ENCODE peak calls at places on chromosomes 6 and 20, in nine cellular contexts. B is endodermal cell; H is CD8-positive, alpha-beta memory T cell; T is right lobe of liver; I is Peyer's patch; E is heart right ventricle; Z is ovary; C is breast epithelium; V is H9. U is an unnamed sample.

GRCh38 chr6:162728177-162728571 is 400 bp downstream of the PACRG start:
- DNase-seq in B (no peak), H (no peak), T (no peak), I (no peak), E (no peak), Z (no peak), C (no peak), V (no peak), U (no peak)

GRCh38 chr6:130742282-130742681 is 84.9 kb upstream of the SMLR1 start:
- DNase-seq in B (no peak), H (no peak), T (no peak), I (no peak), E (no peak), Z (no peak), C (no peak), V (no peak), U (no peak)

GRCh38 chr6:143734641-143735063 is 56.9 kb downstream of the PHACTR2 start:
- DNase-seq in B (no peak), H (no peak), T (no peak), I (no peak), E (no peak), Z (no peak), C (no peak), V (no peak), U (no peak)

GRCh38 chr6:12459945-12460800 is 170.0 kb downstream of the EDN1 start:
- DNase-seq in B (no peak), H (no peak), T (no peak), I (no peak), E (no peak), Z (no peak), C (no peak), V (no peak), U (no peak)

GRCh38 chr20:3805594-3806264 is 9.6 kb downstream of the CDC25B start:
- DNase-seq in B (no peak), H (peak), T (no peak), I (no peak), E (no peak), Z (no peak), C (no peak), V (no peak), U (no peak)

GRCh38 chr6:56076033-56076432 is 171.3 kb downstream of the COL21A1 start:
- DNase-seq in B (no peak), H (no peak), T (no peak), I (no peak), E (no peak), Z (no peak), C (no peak), V (no peak), U (no peak)

GRCh38 chr20:56609321-56609720 is 19.8 kb upstream of the TFAP2C start:
- DNase-seq in B (no peak), H (no peak), T (no peak), I (no peak), E (no peak), Z (no peak), C (no peak), V (no peak), U (no peak)

GRCh38 chr6:45614488-45615285 is 237.0 kb upstream of the SUPT3H start:
- DNase-seq in B (no peak), H (no peak), T (no peak), I (no peak), E (no peak), Z (no peak), C (no peak), V (no peak), U (no peak)

GRCh38 chr6:1088441-1089001 is 223.4 kb upstream of the FOXQ1 start:
- DNase-seq in B (peak), H (no peak), T (no peak), I (no peak), E (no peak), Z (no peak), C (no peak), V (no peak), U (no peak)

GRCh38 chr6:148035763-148036390 is 306.8 kb upstream of the SASH1 start:
- DNase-seq in B (no peak), H (no peak), T (no peak), I (no peak), E (no peak), Z (no peak), C (no peak), V (no peak), U (no peak)

GRCh38 chr20:63895202-63895885 is 418 bp downstream of the DNAJC5 start:
- DNase-seq in B (no peak), H (no peak), T (no peak), I (no peak), E (no peak), Z (peak), C (no peak), V (no peak), U (no peak)

GRCh38 chr6:90401933-90402830 is 105.5 kb upstream of the BACH2 start:
- DNase-seq in B (no peak), H (peak), T (no peak), I (no peak), E (no peak), Z (no peak), C (no peak), V (no peak), U (no peak)

GRCh38 chr6:36098920-36099647 is 31.2 kb upstream of the MAPK13 start:
- DNase-seq in B (peak), H (no peak), T (no peak), I (no peak), E (no peak), Z (no peak), C (no peak), V (no peak), U (no peak)

GRCh38 chr6:137894779-137895385 is 27.8 kb downstream of the TNFAIP3 start:
- DNase-seq in B (no peak), H (no peak), T (no peak), I (no peak), E (no peak), Z (no peak), C (no peak), V (no peak), U (no peak)

GRCh38 chr6:24855389-24856245 is 56.9 kb upstream of the ARMH2 start:
- DNase-seq in B (peak), H (peak), T (no peak), I (peak), E (peak), Z (peak), C (no peak), V (peak), U (peak)

GRCh38 chr20:2946988-2947961 is 74.0 kb downstream of the PTPRA start:
- DNase-seq in B (no peak), H (no peak), T (no peak), I (no peak), E (no peak), Z (no peak), C (no peak), V (no peak), U (peak)

GRCh38 chr6:152295346-152295745 is 341.8 kb downstream of the SYNE1 start:
- DNase-seq in B (no peak), H (no peak), T (no peak), I (no peak), E (no peak), Z (no peak), C (no peak), V (no peak), U (no peak)

GRCh38 chr6:119267506-119267905 is 82.1 kb downstream of the MAN1A1 start:
- DNase-seq in B (no peak), H (no peak), T (no peak), I (no peak), E (no peak), Z (no peak), C (no peak), V (no peak), U (no peak)

GRCh38 chr6:138124096-138124495 is 16.9 kb upstream of the PERP start:
- DNase-seq in B (no peak), H (no peak), T (no peak), I (no peak), E (no peak), Z (no peak), C (no peak), V (no peak), U (no peak)

GRCh38 chr6:157246048-157246630 is 77.2 kb downstream of the TMEM242 start:
- DNase-seq in B (no peak), H (peak), T (no peak), I (no peak), E (no peak), Z (no peak), C (no peak), V (no peak), U (no peak)
- H3K27ac ChIP-seq in B (no peak), H (no peak), T (no peak), I (no peak), E (peak), Z (no peak), C (peak), V (no peak), U (no peak)

DNA sequence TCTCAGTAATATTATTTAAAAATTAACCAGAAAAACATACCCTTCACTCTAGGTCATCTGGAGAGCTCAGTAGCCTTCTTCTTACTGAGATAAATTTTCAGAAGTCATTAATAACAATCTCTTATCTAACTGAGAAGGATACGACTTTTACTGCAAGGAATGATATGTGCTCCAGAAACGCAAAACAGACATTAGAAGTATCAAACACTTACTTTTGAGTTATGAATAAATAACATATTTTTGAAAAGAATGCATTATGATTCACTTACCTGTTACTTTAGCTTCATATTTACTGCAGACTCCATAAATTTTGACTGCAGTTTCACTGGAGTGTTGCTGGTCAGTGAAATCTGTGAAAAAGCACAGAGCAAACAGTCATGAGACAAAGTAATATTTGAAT is 668.7 kb upstream of the NRSN1 start:
- DNase-seq in B (no peak), H (no peak), T (no peak), I (no peak), E (no peak), Z (no peak), C (no peak), V (no peak), U (no peak)
- H3K27ac ChIP-seq in B (no peak), H (no peak), T (no peak), I (no peak), E (no peak), Z (no peak), C (no peak), V (no peak), U (no peak)

GRCh38 chr20:53489528-53489927 is 104.1 kb downstream of the ZNF217 start:
- DNase-seq in B (no peak), H (no peak), T (no peak), I (no peak), E (no peak), Z (no peak), C (no peak), V (no peak), U (no peak)
- H3K27ac ChIP-seq in B (no peak), H (no peak), T (no peak), I (no peak), E (no peak), Z (no peak), C (no peak), V (no peak), U (no peak)

DNA sequence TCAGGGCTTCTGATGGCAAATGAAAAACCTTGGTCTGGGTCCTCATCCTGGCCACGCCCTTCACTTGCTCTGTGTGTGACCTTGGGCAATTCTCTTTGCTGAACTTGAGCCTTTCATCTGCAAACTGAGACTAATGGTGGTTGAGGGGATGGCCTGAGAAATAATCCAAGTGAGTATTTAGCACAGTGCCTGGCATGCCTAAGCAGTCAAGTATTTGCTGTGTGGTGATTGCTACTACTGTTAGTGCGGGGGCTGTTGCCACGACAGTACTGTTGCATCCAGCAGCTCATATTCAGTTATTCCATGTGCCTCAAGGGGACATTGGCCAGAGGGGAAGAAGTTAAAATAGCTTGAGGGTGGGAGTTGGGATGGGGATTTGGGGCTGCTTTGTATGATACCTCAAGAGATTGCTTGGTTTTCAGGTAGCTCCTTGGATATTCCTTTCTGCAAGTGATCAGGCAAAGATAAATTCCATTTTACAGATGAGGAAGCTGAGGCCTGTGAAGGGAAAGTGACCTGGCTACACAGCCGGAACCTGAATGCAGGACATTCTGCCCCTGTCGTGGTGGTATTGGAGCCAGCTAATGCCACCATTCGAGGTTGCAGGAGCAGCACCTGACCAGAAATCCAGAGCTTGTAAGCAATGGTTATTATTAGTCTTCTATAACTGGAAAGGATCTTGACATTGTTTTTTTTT is 45.1 kb upstream of the EPB41L1 start:
- DNase-seq in B (no peak), H (no peak), T (no peak), I (no peak), E (no peak), Z (no peak), C (no peak), V (no peak), U (no peak)
- H3K27ac ChIP-seq in B (no peak), H (no peak), T (no peak), I (no peak), E (no peak), Z (no peak), C (peak), V (no peak), U (no peak)

GRCh38 chr20:62761759-62762131 is 34.5 kb upstream of the MRGBP start:
- DNase-seq in B (no peak), H (no peak), T (peak), I (no peak), E (no peak), Z (no peak), C (no peak), V (no peak), U (no peak)
- H3K27ac ChIP-seq in B (no peak), H (no peak), T (no peak), I (no peak), E (no peak), Z (no peak), C (no peak), V (no peak), U (no peak)

DNA sequence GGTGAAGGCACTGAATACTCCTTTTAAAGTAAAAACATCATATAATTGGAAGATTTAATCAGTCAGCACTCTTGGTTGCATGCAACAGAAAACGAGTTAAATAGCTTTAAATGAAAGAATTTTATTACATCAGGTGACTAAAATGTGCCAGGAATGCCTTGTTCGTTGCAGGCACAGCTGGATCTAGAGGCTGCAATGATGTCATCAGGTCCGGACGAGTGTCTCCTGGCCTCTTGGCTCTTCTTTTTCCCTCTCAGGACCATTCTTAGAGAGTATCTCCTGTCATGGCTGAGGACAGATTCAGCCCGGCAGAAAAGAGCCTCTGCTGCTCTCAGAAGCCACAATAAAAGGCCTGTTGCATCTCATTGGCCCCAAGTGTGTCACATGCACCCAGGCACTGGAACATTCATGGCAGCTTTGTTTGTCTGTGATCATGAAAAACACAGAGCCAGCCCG is 510.7 kb upstream of the SULF2 start:
- DNase-seq in B (peak), H (no peak), T (no peak), I (no peak), E (no peak), Z (no peak), C (no peak), V (no peak), U (no peak)
- H3K27ac ChIP-seq in B (peak), H (no peak), T (peak), I (no peak), E (peak), Z (no peak), C (peak), V (no peak), U (no peak)

GRCh38 chr6:7112741-7113313 is 5.1 kb downstream of the RREB1 start:
- DNase-seq in B (peak), H (peak), T (peak), I (peak), E (peak), Z (no peak), C (no peak), V (no peak), U (no peak)

GRCh38 chr6:7119272-7119801 is 11.6 kb downstream of the RREB1 start:
- DNase-seq in B (peak), H (no peak), T (no peak), I (no peak), E (no peak), Z (no peak), C (no peak), V (no peak), U (no peak)

GRCh38 chr6:7111095-7111690 is 3.4 kb downstream of the RREB1 start:
- DNase-seq in B (no peak), H (no peak), T (no peak), I (no peak), E (no peak), Z (no peak), C (no peak), V (no peak), U (no peak)

GRCh38 chr6:7115452-7116223 is 7.9 kb downstream of the RREB1 start:
- DNase-seq in B (no peak), H (no peak), T (no peak), I (no peak), E (no peak), Z (no peak), C (no peak), V (no peak), U (no peak)

DNA sequence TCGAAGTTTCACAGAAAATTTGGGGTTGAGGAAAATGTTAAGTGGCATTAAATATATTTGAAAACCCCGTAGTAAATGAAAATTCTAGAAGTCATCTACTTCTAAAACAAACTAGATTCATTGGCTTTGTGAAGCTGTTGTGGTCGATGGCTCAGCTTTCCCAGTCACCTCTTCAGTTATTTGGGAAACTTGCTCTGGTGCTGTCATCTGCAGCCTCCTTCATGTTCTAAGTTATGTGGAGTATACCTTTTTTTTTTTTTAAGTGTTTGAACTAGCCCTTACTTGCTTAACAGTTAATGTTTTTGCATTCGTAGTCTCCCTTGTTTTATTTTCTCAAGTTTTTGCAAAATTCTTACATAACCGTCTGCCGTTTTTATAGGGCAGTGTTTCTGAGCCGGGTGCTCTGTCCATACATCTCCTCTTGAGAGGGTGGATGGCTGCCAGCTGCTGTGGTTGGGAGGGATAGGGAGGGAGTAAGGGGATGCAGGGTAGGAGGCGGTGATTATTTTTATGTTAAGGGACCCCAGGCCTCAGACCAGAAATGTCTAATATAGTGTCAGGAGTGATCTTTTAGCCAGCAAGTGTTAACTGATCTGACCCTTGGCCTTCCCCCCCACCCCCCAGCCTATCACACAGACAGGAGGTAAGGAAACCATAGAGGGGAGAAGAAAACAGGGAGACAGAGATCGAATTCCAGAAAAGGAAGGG is 7.1 kb downstream of the RREB1 start:
- DNase-seq in B (no peak), H (no peak), T (no peak), I (no peak), E (no peak), Z (no peak), C (no peak), V (no peak), U (no peak)
- H3K27ac ChIP-seq in B (no peak), H (no peak), T (no peak), I (peak), E (peak), Z (no peak), C (peak), V (no peak), U (peak)

U was measured in tibial nerve.